ENCODE peak calls at places on chromosome 15, in nine cellular contexts. D is RPMI7951; O is Daoy; Z is HS-5; B is stimulated activated CD4-positive, alpha-beta T cell treated with anti-CD3 and anti-CD28 coated beads, Interleukin-12 subunit alpha, Interleukin-12 subunit beta, amount 100 ng/mL, for 4 hours; M is psoas muscle; Q is M059J; P is brain pericyte; H is stimulated activated CD8-positive, alpha-beta memory T cell treated with anti-CD3 and anti-CD28 coated beads, Interleukin-15, amount 100 ng/mL, for 24 hours. X is an unnamed sample.

GRCh38 chr15:87227846-87228245 is 1028.7 kb downstream of the NTRK3 start:
- DNase-seq in B (no peak), Z (no peak), M (no peak), O (no peak), Q (peak; percentile 82), D (peak; percentile 86), P (no peak), H (no peak), X (no peak)

GRCh38 chr15:51131596-51132290 is 37.0 kb upstream of the TNFAIP8L3 start:
- DNase-seq in H (no peak), B (no peak), O (peak; percentile 39), Q (peak; percentile 64), M (no peak), D (peak; percentile 28), P (no peak), Z (no peak), X (no peak)

GRCh38 chr15:101684384-101684783 is 32.2 kb upstream of the TM2D3 start:
- DNase-seq in O (peak; percentile 39), H (no peak), Z (peak; percentile 71), B (no peak), M (no peak), Q (peak; percentile 64), P (no peak), D (peak; percentile 67), X (no peak)

GRCh38 chr15:40918146-40918798 is 10.9 kb upstream of the DLL4 start:
- DNase-seq in B (no peak), Z (no peak), O (no peak), H (no peak), P (no peak), Q (no peak), D (no peak), M (no peak), X (no peak)

GRCh38 chr15:75696303-75696657 is 16.4 kb downstream of the CSPG4 start:
- DNase-seq in Q (no peak), O (no peak), H (no peak), M (no peak), D (peak; percentile 58), Z (no peak), P (no peak), B (no peak), X (no peak)

GRCh38 chr15:89761009-89761831 is 10.2 kb upstream of the MESP1 start:
- DNase-seq in O (no peak), D (no peak), Z (no peak), B (no peak), P (no peak), Q (peak; percentile 69), M (no peak), H (no peak), X (no peak)

GRCh38 chr15:66927326-66928077 is 137.9 kb upstream of the SMAD3 start:
- DNase-seq in M (no peak), Z (no peak), H (no peak), B (no peak), D (no peak), Q (no peak), O (no peak), P (no peak), X (no peak)

GRCh38 chr15:52351206-52351907 is 55.8 kb upstream of the MYO5C start:
- DNase-seq in D (no peak), M (no peak), Q (no peak), B (no peak), O (no peak), P (no peak), Z (no peak), H (no peak), X (no peak)

GRCh38 chr15:25091421-25092158 is 136.8 kb downstream of the SNRPN start:
- DNase-seq in Q (no peak), O (no peak), H (no peak), B (no peak), D (no peak), P (no peak), M (no peak), Z (no peak), X (no peak)

GRCh38 chr15:99176757-99177156 is 71.9 kb downstream of the SYNM start:
- DNase-seq in Q (no peak), Z (no peak), B (no peak), O (no peak), D (no peak), P (no peak), H (no peak), M (no peak), X (no peak)

GRCh38 chr15:89371145-89372044 is 36.8 kb upstream of the POLG start:
- DNase-seq in O (peak; percentile 15), M (no peak), Z (no peak), P (no peak), H (no peak), Q (no peak), B (no peak), D (no peak), X (no peak)